ENCODE peak calls at places on chromosome 5, in four cellular contexts. T, J, B and F are unnamed samples.
A peak's percentile ranks its signal among the peaks of the same experiment; 100 is the strongest.

GRCh38 chr5:55564716-55565115 is 30.0 kb upstream of the PLPP1 start:
- DNase-seq in T (no peak), J (no peak), B (no peak), F (no peak)

GRCh38 chr5:62316110-62316509 is 10.1 kb downstream of the KIF2A start:
- DNase-seq in T (no peak), J (no peak), B (no peak), F (no peak)

GRCh38 chr5:55829956-55830355 is 21.2 kb upstream of the IL31RA start:
- DNase-seq in T (no peak), J (no peak), B (no peak), F (no peak)

GRCh38 chr5:140575309-140575708 is 10.7 kb downstream of the SLC35A4 start:
- DNase-seq in T (no peak), J (peak; percentile 51), B (no peak), F (no peak)

GRCh38 chr5:149643781-149644180 is 62.5 kb downstream of the ARHGEF37 start:
- DNase-seq in T (no peak), J (no peak), B (no peak), F (no peak)

GRCh38 chr5:140986117-140986521 is 19.8 kb downstream of the PCDHAC2 start:
- DNase-seq in T (no peak), J (no peak), B (no peak), F (no peak)

GRCh38 chr5:138051441-138052296 is 18.8 kb upstream of the FAM13B start:
- DNase-seq in T (no peak), J (no peak), B (no peak), F (no peak)

GRCh38 chr5:81269751-81270686 is 31.4 kb upstream of the ZCCHC9 start:
- DNase-seq in T (no peak), J (no peak), B (no peak), F (no peak)

GRCh38 chr5:131630963-131631350 is 4.1 kb downstream of the RAPGEF6 start:
- DNase-seq in T (no peak), J (peak; percentile 20), B (no peak), F (no peak)

GRCh38 chr5:151896041-151896691 is 28.5 kb downstream of the GLRA1 start:
- DNase-seq in T (no peak), J (peak; percentile 89), B (peak; percentile 17), F (peak; percentile 95)

GRCh38 chr5:24621809-24622208 is 23.0 kb downstream of the CDH10 start:
- DNase-seq in T (no peak), J (no peak), B (no peak), F (no peak)

GRCh38 chr5:72147601-72148000 is 40.3 kb downstream of the MAP1B start:
- DNase-seq in T (no peak), J (no peak), B (no peak), F (no peak)

GRCh38 chr5:145903113-145903512 is 30.3 kb upstream of the GRXCR2 start:
- DNase-seq in T (no peak), J (no peak), B (no peak), F (no peak)

GRCh38 chr5:77390795-77391194 is 101.3 kb downstream of the WDR41 start:
- DNase-seq in T (no peak), J (peak; percentile 83), B (peak; percentile 57), F (peak; percentile 42)

GRCh38 chr5:78574157-78574673 is 74.4 kb downstream of the LHFPL2 start:
- DNase-seq in T (no peak), J (peak; percentile 57), B (no peak), F (no peak)

GRCh38 chr5:101878190-101878589 is 417.9 kb downstream of the SLCO4C1 start:
- DNase-seq in T (no peak), J (no peak), B (no peak), F (no peak)

GRCh38 chr5:157608972-157609565 is 33.5 kb upstream of the ADAM19 start:
- DNase-seq in T (no peak), J (peak; percentile 87), B (no peak), F (no peak)

GRCh38 chr5:96431376-96432244 is 1.4 kb downstream of the PCSK1 start:
- DNase-seq in T (no peak), J (peak; percentile 32), B (peak; percentile 67), F (peak; percentile 45)

GRCh38 chr5:11902304-11902703 is 1.9 kb downstream of the CTNND2 start:
- DNase-seq in T (no peak), J (no peak), B (no peak), F (no peak)

GRCh38 chr5:55749387-55749786 is 11.5 kb downstream of the DDX4 start:
- DNase-seq in T (no peak), J (no peak), B (no peak), F (no peak)

GRCh38 chr5:120613729-120614128 is 149.6 kb downstream of the PRR16 start:
- DNase-seq in T (no peak), J (peak; percentile 38), B (no peak), F (no peak)

GRCh38 chr5:151799407-151799806 is 27.7 kb downstream of the G3BP1 start:
- DNase-seq in T (no peak), J (peak; percentile 50), B (no peak), F (no peak)

GRCh38 chr5:14250094-14250777 is 107.1 kb downstream of the TRIO start:
- DNase-seq in T (no peak), J (peak; percentile 75), B (peak; percentile 60), F (peak; percentile 60)

GRCh38 chr5:151496041-151496484 is 48.7 kb downstream of the SLC36A1 start:
- DNase-seq in T (no peak), J (no peak), B (no peak), F (no peak)